ENCODE peak calls at places on chromosomes 5 and 9, in eight cellular contexts. K is stimulated activated CD4-positive, alpha-beta T cell treated with anti-CD3 and anti-CD28 coated beads, Interleukin-1b, Interleukin-23, amount 100 ng/mL, for 24 hours; I is NCI-H1105 treated with DMSO at 0.1 percent for 48 hours; W is psoas muscle; Y is non-pigmented ciliary epithelial cell; S is mesenteric fat pad; M is ELF-1; G is NCI-H774. O is an unnamed sample.

GRCh38 chr5:140870221-140871201 is 1.8 kb downstream of the PCDHA11 start:
- DNase-seq in M (no peak), W (no peak), S (no peak), I (no peak), G (no peak), K (no peak), Y (no peak), O (no peak)

GRCh38 chr9:73173526-73174411 is 22.1 kb downstream of the ANXA1 start:
- DNase-seq in Y (no peak), S (no peak), W (no peak), K (no peak), M (no peak), I (no peak), G (no peak), O (no peak)

GRCh38 chr5:59592101-59592500 is 301.4 kb downstream of the PDE4D start:
- DNase-seq in M (no peak), K (no peak), S (no peak), I (no peak), G (no peak), W (no peak), Y (peak; percentile 45), O (no peak)

GRCh38 chr9:87668222-87668621 is 57.7 kb upstream of the CTSL start:
- DNase-seq in I (no peak), K (no peak), M (no peak), W (no peak), S (peak; percentile 20), G (no peak), Y (no peak), O (no peak)

GRCh38 chr9:72185561-72185960 is 36.3 kb downstream of the GDA start:
- DNase-seq in Y (no peak), M (no peak), K (no peak), W (no peak), S (no peak), I (peak; percentile 59), G (no peak), O (no peak)

GRCh38 chr5:55324815-55325418 is 17.1 kb downstream of the MTREX start:
- DNase-seq in M (no peak), S (no peak), G (no peak), Y (no peak), W (no peak), K (no peak), I (peak; percentile 47), O (no peak)

GRCh38 chr5:119290161-119290569 is 65.7 kb upstream of the TNFAIP8 start:
- DNase-seq in M (no peak), W (no peak), K (no peak), Y (no peak), I (no peak), S (no peak), G (no peak), O (no peak)

GRCh38 chr9:9961487-9961886 is 651.3 kb downstream of the PTPRD start:
- DNase-seq in S (no peak), M (no peak), K (no peak), I (no peak), Y (no peak), W (no peak), G (no peak), O (no peak)

GRCh38 chr5:173880306-173880985 is 7.7 kb upstream of the CPEB4 start:
- DNase-seq in I (no peak), G (no peak), S (no peak), M (no peak), Y (peak; percentile 95), K (no peak), W (no peak), O (no peak)

GRCh38 chr9:100690438-100690837 is 112.6 kb downstream of the CAVIN4 start:
- DNase-seq in S (no peak), K (no peak), W (no peak), G (no peak), I (no peak), Y (no peak), M (no peak), O (no peak)

GRCh38 chr5:14178671-14179211 is 35.6 kb downstream of the TRIO start:
- DNase-seq in G (no peak), I (no peak), S (no peak), K (no peak), Y (peak; percentile 56), W (no peak), M (peak; percentile 92), O (no peak)